ENCODE peak calls at places on chromosomes 3 and 15, in four cellular contexts. U is naive thymus-derived CD4-positive, alpha-beta T cell; B is COR-L47; J is NAMALWA. C is an unnamed sample.
A peak's percentile ranks its signal among the peaks of the same experiment; 100 is the strongest.

GRCh38 chr3:44045476-44046275 is 196.0 kb upstream of the TOPAZ1 start:
- DNase-seq in U (no peak), B (peak; percentile 91), J (peak; percentile 90), C (no peak)

GRCh38 chr3:13536832-13537231 is 12.1 kb upstream of the FBLN2 start:
- DNase-seq in B (no peak), J (no peak), U (no peak), C (no peak)

GRCh38 chr3:125148016-125148812 is 64.3 kb downstream of the SLC12A8 start:
- DNase-seq in B (no peak), J (no peak), U (no peak), C (no peak)

GRCh38 chr3:159987291-159987711 is 1.3 kb upstream of the IL12A start:
- DNase-seq in J (no peak), U (no peak), B (no peak), C (no peak)

GRCh38 chr3:193168911-193169310 is 72.1 kb upstream of the PLAAT1 start:
- DNase-seq in B (no peak), J (no peak), U (no peak), C (no peak)

GRCh38 chr3:141498592-141499223 is 11.9 kb downstream of the RASA2 start:
- DNase-seq in B (no peak), J (peak; percentile 94), U (peak; percentile 94), C (no peak)

GRCh38 chr3:172449468-172450149 is 1.4 kb upstream of the GHSR start:
- DNase-seq in J (no peak), U (peak; percentile 14), B (no peak), C (no peak)

GRCh38 chr3:169764164-169764452 is 752 bp downstream of the TERC start:
- DNase-seq in J (peak; percentile 65), B (no peak), U (no peak), C (no peak)

GRCh38 chr15:80904941-80905532 is 84.6 kb downstream of the MESD start:
- DNase-seq in U (no peak), J (no peak), B (no peak), C (no peak)

GRCh38 chr3:86913160-86913559 is 77.8 kb downstream of the VGLL3 start:
- DNase-seq in J (no peak), U (no peak), B (no peak), C (no peak)

GRCh38 chr3:14283821-14284438 is 105.3 kb downstream of the LSM3 start:
- DNase-seq in B (no peak), U (no peak), J (no peak), C (no peak)

GRCh38 chr15:67805008-67805681 is 20.2 kb upstream of the SKOR1 start:
- DNase-seq in U (no peak), J (no peak), B (no peak), C (no peak)

GRCh38 chr3:106332884-106333283 is 464.1 kb upstream of the CBLB start:
- DNase-seq in J (no peak), U (no peak), B (no peak), C (no peak)

GRCh38 chr3:13011369-13012227 is 61.6 kb downstream of the IQSEC1 start:
- DNase-seq in J (peak; percentile 91), B (no peak), U (peak; percentile 89), C (no peak)

GRCh38 chr3:155024006-155024638 is 56.0 kb upstream of the MME start:
- DNase-seq in J (no peak), U (no peak), B (no peak), C (no peak)

GRCh38 chr15:52093539-52094502 is 18.8 kb downstream of the BCL2L10 start:
- DNase-seq in B (no peak), U (no peak), J (no peak), C (no peak)

GRCh38 chr3:12922299-12922698 is 80.9 kb upstream of the RPL32 start:
- DNase-seq in J (no peak), U (no peak), B (peak; percentile 4), C (no peak)

GRCh38 chr3:47421741-47422649 is 41.2 kb downstream of the PTPN23 start:
- DNase-seq in J (no peak), U (no peak), B (no peak), C (no peak)

GRCh38 chr15:56042982-56043980 is 49.9 kb upstream of the NEDD4 start:
- DNase-seq in B (no peak), J (peak; percentile 6), U (peak; percentile 88), C (no peak)

GRCh38 chr15:81091889-81092558 is 42.0 kb upstream of the CFAP161 start:
- DNase-seq in B (no peak), J (no peak), U (no peak), C (no peak)

GRCh38 chr3:85837402-85837801 is 878.6 kb downstream of the CADM2 start:
- DNase-seq in U (no peak), J (no peak), B (no peak), C (no peak)

GRCh38 chr3:146163584-146163983 is 2.6 kb upstream of the PLOD2 start:
- DNase-seq in B (no peak), U (no peak), J (no peak), C (no peak)